ENCODE peak calls at places on chromosomes 1 and 21, in six cellular contexts. One of them, this sample, is unnamed.
A peak's percentile ranks its signal among the peaks of the same experiment; 100 is the strongest.

GRCh38 chr1:228987736-228988506 is 252.6 kb downstream of the RHOU start:
- DNase-seq in COR-L47: no peak
- DNase-seq in foreskin melanocyte: no peak
- DNase-seq in fibroblast of the conjunctiva: no peak
- DNase-seq in GM10248: no peak
- DNase-seq in activated CD8-positive, alpha-beta memory T cell treated with anti-CD3 and anti-CD28 coated beads, Interleukin-2, amount 50 U/mL, for 4 hours: no peak
- DNase-seq in this sample: no peak

GRCh38 chr1:224783006-224783651 is 146.3 kb upstream of the DNAH14 start:
- DNase-seq in COR-L47: peak; percentile 61
- DNase-seq in foreskin melanocyte: no peak
- DNase-seq in fibroblast of the conjunctiva: no peak
- DNase-seq in GM10248: no peak
- DNase-seq in activated CD8-positive, alpha-beta memory T cell treated with anti-CD3 and anti-CD28 coated beads, Interleukin-2, amount 50 U/mL, for 4 hours: no peak
- DNase-seq in this sample: no peak

GRCh38 chr1:201538618-201539551 is at the start of gene NAV1:
- DNase-seq in COR-L47: no peak
- DNase-seq in foreskin melanocyte: peak; percentile 74
- DNase-seq in fibroblast of the conjunctiva: peak; percentile 74
- DNase-seq in GM10248: peak; percentile 19
- DNase-seq in activated CD8-positive, alpha-beta memory T cell treated with anti-CD3 and anti-CD28 coated beads, Interleukin-2, amount 50 U/mL, for 4 hours: no peak
- DNase-seq in this sample: no peak

GRCh38 chr1:110076789-110077500 is 6.5 kb upstream of the ALX3 start:
- DNase-seq in COR-L47: no peak
- DNase-seq in foreskin melanocyte: no peak
- DNase-seq in fibroblast of the conjunctiva: no peak
- DNase-seq in GM10248: no peak
- DNase-seq in activated CD8-positive, alpha-beta memory T cell treated with anti-CD3 and anti-CD28 coated beads, Interleukin-2, amount 50 U/mL, for 4 hours: no peak
- DNase-seq in this sample: no peak

GRCh38 chr21:35329940-35330670 is 281.0 kb upstream of the RUNX1 start:
- DNase-seq in COR-L47: no peak
- DNase-seq in foreskin melanocyte: no peak
- DNase-seq in fibroblast of the conjunctiva: no peak
- DNase-seq in GM10248: no peak
- DNase-seq in activated CD8-positive, alpha-beta memory T cell treated with anti-CD3 and anti-CD28 coated beads, Interleukin-2, amount 50 U/mL, for 4 hours: no peak
- DNase-seq in this sample: no peak

GRCh38 chr1:21937372-21938121 is 437 bp upstream of the HSPG2 start:
- DNase-seq in COR-L47: peak; percentile 61
- DNase-seq in foreskin melanocyte: peak; percentile 63
- DNase-seq in fibroblast of the conjunctiva: peak; percentile 50
- DNase-seq in GM10248: peak; percentile 89
- DNase-seq in activated CD8-positive, alpha-beta memory T cell treated with anti-CD3 and anti-CD28 coated beads, Interleukin-2, amount 50 U/mL, for 4 hours: peak; percentile 66
- DNase-seq in this sample: no peak

GRCh38 chr1:73604739-73605138 is 593.2 kb downstream of the LRRIQ3 start:
- DNase-seq in COR-L47: no peak
- DNase-seq in foreskin melanocyte: peak; percentile 86
- DNase-seq in fibroblast of the conjunctiva: no peak
- DNase-seq in GM10248: no peak
- DNase-seq in activated CD8-positive, alpha-beta memory T cell treated with anti-CD3 and anti-CD28 coated beads, Interleukin-2, amount 50 U/mL, for 4 hours: no peak
- DNase-seq in this sample: no peak

GRCh38 chr1:25912076-25912831 is 6.0 kb upstream of the STMN1 start:
- DNase-seq in COR-L47: no peak
- DNase-seq in foreskin melanocyte: no peak
- DNase-seq in fibroblast of the conjunctiva: no peak
- DNase-seq in GM10248: no peak
- DNase-seq in activated CD8-positive, alpha-beta memory T cell treated with anti-CD3 and anti-CD28 coated beads, Interleukin-2, amount 50 U/mL, for 4 hours: no peak
- DNase-seq in this sample: no peak

GRCh38 chr1:185681034-185681633 is 53.1 kb upstream of the HMCN1 start:
- DNase-seq in COR-L47: peak; percentile 46
- DNase-seq in foreskin melanocyte: peak; percentile 26
- DNase-seq in fibroblast of the conjunctiva: peak; percentile 12
- DNase-seq in GM10248: peak; percentile 25
- DNase-seq in activated CD8-positive, alpha-beta memory T cell treated with anti-CD3 and anti-CD28 coated beads, Interleukin-2, amount 50 U/mL, for 4 hours: no peak
- DNase-seq in this sample: peak; percentile 20

GRCh38 chr1:7861452-7861851 is 8.6 kb upstream of the UTS2 start:
- DNase-seq in COR-L47: no peak
- DNase-seq in foreskin melanocyte: no peak
- DNase-seq in fibroblast of the conjunctiva: no peak
- DNase-seq in GM10248: no peak
- DNase-seq in activated CD8-positive, alpha-beta memory T cell treated with anti-CD3 and anti-CD28 coated beads, Interleukin-2, amount 50 U/mL, for 4 hours: no peak
- DNase-seq in this sample: no peak

GRCh38 chr1:171788696-171789095 is 7.2 kb downstream of the METTL13 start:
- DNase-seq in COR-L47: no peak
- DNase-seq in foreskin melanocyte: no peak
- DNase-seq in fibroblast of the conjunctiva: peak; percentile 56
- DNase-seq in GM10248: no peak
- DNase-seq in activated CD8-positive, alpha-beta memory T cell treated with anti-CD3 and anti-CD28 coated beads, Interleukin-2, amount 50 U/mL, for 4 hours: no peak
- DNase-seq in this sample: peak; percentile 44

GRCh38 chr1:228062085-228062791 is 20.3 kb upstream of the ARF1 start:
- DNase-seq in COR-L47: no peak
- DNase-seq in foreskin melanocyte: no peak
- DNase-seq in fibroblast of the conjunctiva: no peak
- DNase-seq in GM10248: no peak
- DNase-seq in activated CD8-positive, alpha-beta memory T cell treated with anti-CD3 and anti-CD28 coated beads, Interleukin-2, amount 50 U/mL, for 4 hours: no peak
- DNase-seq in this sample: no peak

GRCh38 chr1:157955860-157956259 is 37.6 kb upstream of the KIRREL1 start:
- DNase-seq in COR-L47: no peak
- DNase-seq in foreskin melanocyte: no peak
- DNase-seq in fibroblast of the conjunctiva: no peak
- DNase-seq in GM10248: no peak
- DNase-seq in activated CD8-positive, alpha-beta memory T cell treated with anti-CD3 and anti-CD28 coated beads, Interleukin-2, amount 50 U/mL, for 4 hours: no peak
- DNase-seq in this sample: no peak

GRCh38 chr1:6523566-6523965 is 30.7 kb downstream of the NOL9 start:
- DNase-seq in COR-L47: peak; percentile 6
- DNase-seq in foreskin melanocyte: peak; percentile 35
- DNase-seq in fibroblast of the conjunctiva: no peak
- DNase-seq in GM10248: no peak
- DNase-seq in activated CD8-positive, alpha-beta memory T cell treated with anti-CD3 and anti-CD28 coated beads, Interleukin-2, amount 50 U/mL, for 4 hours: no peak
- DNase-seq in this sample: no peak

GRCh38 chr1:224151117-224151516 is 31.9 kb upstream of the DEGS1 start:
- DNase-seq in COR-L47: no peak
- DNase-seq in foreskin melanocyte: no peak
- DNase-seq in fibroblast of the conjunctiva: no peak
- DNase-seq in GM10248: no peak
- DNase-seq in activated CD8-positive, alpha-beta memory T cell treated with anti-CD3 and anti-CD28 coated beads, Interleukin-2, amount 50 U/mL, for 4 hours: no peak
- DNase-seq in this sample: no peak

GRCh38 chr1:117964290-117965038 is 34.9 kb downstream of the WDR3 start:
- DNase-seq in COR-L47: no peak
- DNase-seq in foreskin melanocyte: no peak
- DNase-seq in fibroblast of the conjunctiva: no peak
- DNase-seq in GM10248: no peak
- DNase-seq in activated CD8-positive, alpha-beta memory T cell treated with anti-CD3 and anti-CD28 coated beads, Interleukin-2, amount 50 U/mL, for 4 hours: no peak
- DNase-seq in this sample: no peak

GRCh38 chr1:156475568-156476500 is 24.7 kb downstream of the MEF2D start:
- DNase-seq in COR-L47: no peak
- DNase-seq in foreskin melanocyte: no peak
- DNase-seq in fibroblast of the conjunctiva: no peak
- DNase-seq in GM10248: no peak
- DNase-seq in activated CD8-positive, alpha-beta memory T cell treated with anti-CD3 and anti-CD28 coated beads, Interleukin-2, amount 50 U/mL, for 4 hours: no peak
- DNase-seq in this sample: peak; percentile 52

GRCh38 chr1:185917646-185918045 is 183.5 kb downstream of the HMCN1 start:
- DNase-seq in COR-L47: no peak
- DNase-seq in foreskin melanocyte: peak; percentile 26
- DNase-seq in fibroblast of the conjunctiva: no peak
- DNase-seq in GM10248: no peak
- DNase-seq in activated CD8-positive, alpha-beta memory T cell treated with anti-CD3 and anti-CD28 coated beads, Interleukin-2, amount 50 U/mL, for 4 hours: no peak
- DNase-seq in this sample: peak; percentile 25

GRCh38 chr1:151282883-151283725 is 1.0 kb downstream of the ZNF687 start:
- DNase-seq in COR-L47: no peak
- DNase-seq in foreskin melanocyte: no peak
- DNase-seq in fibroblast of the conjunctiva: no peak
- DNase-seq in GM10248: peak; percentile 59
- DNase-seq in activated CD8-positive, alpha-beta memory T cell treated with anti-CD3 and anti-CD28 coated beads, Interleukin-2, amount 50 U/mL, for 4 hours: peak; percentile 26
- DNase-seq in this sample: no peak

GRCh38 chr1:26733982-26734381 is 38.2 kb downstream of the ARID1A start:
- DNase-seq in COR-L47: no peak
- DNase-seq in foreskin melanocyte: no peak
- DNase-seq in fibroblast of the conjunctiva: no peak
- DNase-seq in GM10248: no peak
- DNase-seq in activated CD8-positive, alpha-beta memory T cell treated with anti-CD3 and anti-CD28 coated beads, Interleukin-2, amount 50 U/mL, for 4 hours: no peak
- DNase-seq in this sample: no peak

GRCh38 chr21:43919871-43920801 is 55.1 kb downstream of the AGPAT3 start:
- DNase-seq in COR-L47: peak; percentile 45
- DNase-seq in foreskin melanocyte: no peak
- DNase-seq in fibroblast of the conjunctiva: no peak
- DNase-seq in GM10248: no peak
- DNase-seq in activated CD8-positive, alpha-beta memory T cell treated with anti-CD3 and anti-CD28 coated beads, Interleukin-2, amount 50 U/mL, for 4 hours: no peak
- DNase-seq in this sample: no peak

GRCh38 chr1:10679521-10680220 is 116.8 kb downstream of the CASZ1 start:
- DNase-seq in COR-L47: peak; percentile 77
- DNase-seq in foreskin melanocyte: no peak
- DNase-seq in fibroblast of the conjunctiva: no peak
- DNase-seq in GM10248: no peak
- DNase-seq in activated CD8-positive, alpha-beta memory T cell treated with anti-CD3 and anti-CD28 coated beads, Interleukin-2, amount 50 U/mL, for 4 hours: no peak
- DNase-seq in this sample: peak; percentile 16

GRCh38 chr1:156704166-156704711 is 1.1 kb downstream of the CRABP2 start:
- DNase-seq in COR-L47: no peak
- DNase-seq in foreskin melanocyte: no peak
- DNase-seq in fibroblast of the conjunctiva: no peak
- DNase-seq in GM10248: no peak
- DNase-seq in activated CD8-positive, alpha-beta memory T cell treated with anti-CD3 and anti-CD28 coated beads, Interleukin-2, amount 50 U/mL, for 4 hours: no peak
- DNase-seq in this sample: no peak

GRCh38 chr1:10589074-10589473 is 114.3 kb downstream of the PEX14 start:
- DNase-seq in COR-L47: no peak
- DNase-seq in foreskin melanocyte: no peak
- DNase-seq in fibroblast of the conjunctiva: no peak
- DNase-seq in GM10248: no peak
- DNase-seq in activated CD8-positive, alpha-beta memory T cell treated with anti-CD3 and anti-CD28 coated beads, Interleukin-2, amount 50 U/mL, for 4 hours: no peak
- DNase-seq in this sample: no peak

GRCh38 chr1:160210563-160210962 is 5.4 kb downstream of the PEA15 start:
- DNase-seq in COR-L47: no peak
- DNase-seq in foreskin melanocyte: no peak
- DNase-seq in fibroblast of the conjunctiva: no peak
- DNase-seq in GM10248: no peak
- DNase-seq in activated CD8-positive, alpha-beta memory T cell treated with anti-CD3 and anti-CD28 coated beads, Interleukin-2, amount 50 U/mL, for 4 hours: no peak
- DNase-seq in this sample: no peak

GRCh38 chr1:244318078-244318477 is 133.6 kb downstream of the ADSS2 start:
- DNase-seq in COR-L47: no peak
- DNase-seq in foreskin melanocyte: no peak
- DNase-seq in fibroblast of the conjunctiva: no peak
- DNase-seq in GM10248: no peak
- DNase-seq in activated CD8-positive, alpha-beta memory T cell treated with anti-CD3 and anti-CD28 coated beads, Interleukin-2, amount 50 U/mL, for 4 hours: no peak
- DNase-seq in this sample: no peak

GRCh38 chr1:108685524-108685923 is 6.6 kb upstream of the PRPF38B start:
- DNase-seq in COR-L47: no peak
- DNase-seq in foreskin melanocyte: no peak
- DNase-seq in fibroblast of the conjunctiva: no peak
- DNase-seq in GM10248: no peak
- DNase-seq in activated CD8-positive, alpha-beta memory T cell treated with anti-CD3 and anti-CD28 coated beads, Interleukin-2, amount 50 U/mL, for 4 hours: no peak
- DNase-seq in this sample: no peak

GRCh38 chr1:95118019-95118499 is 904 bp downstream of the TLCD4 start:
- DNase-seq in COR-L47: no peak
- DNase-seq in foreskin melanocyte: no peak
- DNase-seq in fibroblast of the conjunctiva: no peak
- DNase-seq in GM10248: no peak
- DNase-seq in activated CD8-positive, alpha-beta memory T cell treated with anti-CD3 and anti-CD28 coated beads, Interleukin-2, amount 50 U/mL, for 4 hours: peak; percentile 31
- DNase-seq in this sample: no peak

GRCh38 chr1:55670331-55671082 is 455.3 kb upstream of the USP24 start:
- DNase-seq in COR-L47: no peak
- DNase-seq in foreskin melanocyte: no peak
- DNase-seq in fibroblast of the conjunctiva: peak; percentile 12
- DNase-seq in GM10248: no peak
- DNase-seq in activated CD8-positive, alpha-beta memory T cell treated with anti-CD3 and anti-CD28 coated beads, Interleukin-2, amount 50 U/mL, for 4 hours: no peak
- DNase-seq in this sample: no peak

GRCh38 chr1:76951185-76951584 is 83.9 kb downstream of the ST6GALNAC5 start:
- DNase-seq in COR-L47: no peak
- DNase-seq in foreskin melanocyte: no peak
- DNase-seq in fibroblast of the conjunctiva: no peak
- DNase-seq in GM10248: no peak
- DNase-seq in activated CD8-positive, alpha-beta memory T cell treated with anti-CD3 and anti-CD28 coated beads, Interleukin-2, amount 50 U/mL, for 4 hours: no peak
- DNase-seq in this sample: no peak

GRCh38 chr1:41650176-41650519 is 165.7 kb upstream of the EDN2 start:
- DNase-seq in COR-L47: no peak
- DNase-seq in foreskin melanocyte: no peak
- DNase-seq in fibroblast of the conjunctiva: no peak
- DNase-seq in GM10248: no peak
- DNase-seq in activated CD8-positive, alpha-beta memory T cell treated with anti-CD3 and anti-CD28 coated beads, Interleukin-2, amount 50 U/mL, for 4 hours: peak; percentile 40
- DNase-seq in this sample: no peak

GRCh38 chr1:51750729-51751128 is 127.8 kb downstream of the NRDC start:
- DNase-seq in COR-L47: no peak
- DNase-seq in foreskin melanocyte: no peak
- DNase-seq in fibroblast of the conjunctiva: no peak
- DNase-seq in GM10248: no peak
- DNase-seq in activated CD8-positive, alpha-beta memory T cell treated with anti-CD3 and anti-CD28 coated beads, Interleukin-2, amount 50 U/mL, for 4 hours: no peak
- DNase-seq in this sample: no peak

GRCh38 chr1:61142726-61143500 is 60.6 kb downstream of the NFIA start:
- DNase-seq in COR-L47: peak; percentile 48
- DNase-seq in foreskin melanocyte: no peak
- DNase-seq in fibroblast of the conjunctiva: no peak
- DNase-seq in GM10248: no peak
- DNase-seq in activated CD8-positive, alpha-beta memory T cell treated with anti-CD3 and anti-CD28 coated beads, Interleukin-2, amount 50 U/mL, for 4 hours: no peak
- DNase-seq in this sample: no peak

This sample was measured in HFF-Myc.